ENCODE peak calls at places on chromosome 21, in four cellular contexts. One of them, this sample, is unnamed.

GRCh38 chr21:44517175-44517899 is 22.7 kb downstream of the KRTAP10-1 start:
- DNase-seq in fibroblast of lung: peak; percentile 3
- DNase-seq in mammary epithelial cell: no peak
- DNase-seq in PC-3: no peak
- DNase-seq in this sample: peak; percentile 16

GRCh38 chr21:42853621-42854020 is 25.7 kb downstream of the WDR4 start:
- DNase-seq in fibroblast of lung: no peak
- DNase-seq in mammary epithelial cell: no peak
- DNase-seq in PC-3: no peak
- DNase-seq in this sample: no peak

GRCh38 chr21:34844033-34844923 is 175.5 kb downstream of the CLIC6 start:
- DNase-seq in fibroblast of lung: peak; percentile 39
- DNase-seq in mammary epithelial cell: peak; percentile 77
- DNase-seq in PC-3: no peak
- DNase-seq in this sample: no peak

GRCh38 chr21:34745557-34746255 is 76.9 kb downstream of the CLIC6 start:
- DNase-seq in fibroblast of lung: peak; percentile 72
- DNase-seq in mammary epithelial cell: peak; percentile 63
- DNase-seq in PC-3: peak; percentile 93
- DNase-seq in this sample: peak; percentile 63

GRCh38 chr21:39660596-39660995 is 47.9 kb downstream of the B3GALT5 start:
- DNase-seq in fibroblast of lung: peak; percentile 92
- DNase-seq in mammary epithelial cell: peak; percentile 27
- DNase-seq in PC-3: peak; percentile 61
- DNase-seq in this sample: no peak

GRCh38 chr21:45293214-45293725 is 5.6 kb upstream of the POFUT2 start:
- DNase-seq in fibroblast of lung: no peak
- DNase-seq in mammary epithelial cell: no peak
- DNase-seq in PC-3: peak; percentile 29
- DNase-seq in this sample: no peak

GRCh38 chr21:34336756-34337391 is 26.9 kb upstream of the KCNE2 start:
- DNase-seq in fibroblast of lung: peak; percentile 25
- DNase-seq in mammary epithelial cell: no peak
- DNase-seq in PC-3: no peak
- DNase-seq in this sample: no peak

GRCh38 chr21:15441999-15442398 is 287.8 kb upstream of the USP25 start:
- DNase-seq in fibroblast of lung: no peak
- DNase-seq in mammary epithelial cell: no peak
- DNase-seq in PC-3: no peak
- DNase-seq in this sample: no peak

GRCh38 chr21:45117314-45117713 is 42.9 kb downstream of the ADARB1 start:
- DNase-seq in fibroblast of lung: no peak
- DNase-seq in mammary epithelial cell: no peak
- DNase-seq in PC-3: no peak
- DNase-seq in this sample: no peak

GRCh38 chr21:43866659-43867331 is 1.8 kb downstream of the AGPAT3 start:
- DNase-seq in fibroblast of lung: no peak
- DNase-seq in mammary epithelial cell: peak; percentile 44
- DNase-seq in PC-3: peak; percentile 46
- DNase-seq in this sample: no peak

GRCh38 chr21:39377444-39378050 is 28.7 kb upstream of the HMGN1 start:
- DNase-seq in fibroblast of lung: peak; percentile 7
- DNase-seq in mammary epithelial cell: peak; percentile 78
- DNase-seq in PC-3: peak; percentile 60
- DNase-seq in this sample: no peak

GRCh38 chr21:44710756-44711326 is 531 bp downstream of the TSPEAR start:
- DNase-seq in fibroblast of lung: no peak
- DNase-seq in mammary epithelial cell: peak; percentile 19
- DNase-seq in PC-3: no peak
- DNase-seq in this sample: no peak

GRCh38 chr21:45304945-45305344 is 17.2 kb upstream of the POFUT2 start:
- DNase-seq in fibroblast of lung: peak; percentile 43
- DNase-seq in mammary epithelial cell: no peak
- DNase-seq in PC-3: no peak
- DNase-seq in this sample: no peak

GRCh38 chr21:28518620-28519019 is 474.1 kb downstream of the LTN1 start:
- DNase-seq in fibroblast of lung: no peak
- DNase-seq in mammary epithelial cell: no peak
- DNase-seq in PC-3: no peak
- DNase-seq in this sample: no peak

GRCh38 chr21:31255846-31256395 is 88.1 kb downstream of the TIAM1 start:
- DNase-seq in fibroblast of lung: no peak
- DNase-seq in mammary epithelial cell: no peak
- DNase-seq in PC-3: no peak
- DNase-seq in this sample: no peak

DNA sequence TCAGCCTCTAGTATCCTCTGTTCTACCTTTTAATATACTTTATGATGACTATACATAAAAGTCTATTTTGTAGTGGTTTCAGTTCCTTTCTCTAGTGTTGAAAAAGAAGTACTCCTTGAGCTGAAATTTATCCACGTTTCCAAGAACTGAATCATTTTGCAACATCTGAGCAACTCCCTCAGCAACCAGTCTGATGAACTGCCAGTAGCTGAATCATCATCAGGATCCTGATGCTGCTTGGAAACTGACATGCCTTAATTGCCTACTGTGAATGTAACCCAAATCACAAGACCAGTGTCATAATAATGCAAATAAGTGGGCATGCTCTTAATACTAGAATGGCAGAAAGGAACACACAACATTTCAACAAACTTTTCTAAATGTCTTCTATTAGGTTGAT is 103.3 kb downstream of the CYYR1 start:
- DNase-seq in fibroblast of lung: peak; percentile 80
- DNase-seq in mammary epithelial cell: peak; percentile 81
- DNase-seq in PC-3: peak; percentile 71
- DNase-seq in this sample: no peak
- H3K9ac ChIP-seq in fibroblast of lung: no peak overlapping the region
- H3K9ac ChIP-seq in mammary epithelial cell: no peak overlapping the region
- H3K9ac ChIP-seq in PC-3: no peak overlapping the region
- H3K9ac ChIP-seq in this sample: no peak overlapping the region

DNA sequence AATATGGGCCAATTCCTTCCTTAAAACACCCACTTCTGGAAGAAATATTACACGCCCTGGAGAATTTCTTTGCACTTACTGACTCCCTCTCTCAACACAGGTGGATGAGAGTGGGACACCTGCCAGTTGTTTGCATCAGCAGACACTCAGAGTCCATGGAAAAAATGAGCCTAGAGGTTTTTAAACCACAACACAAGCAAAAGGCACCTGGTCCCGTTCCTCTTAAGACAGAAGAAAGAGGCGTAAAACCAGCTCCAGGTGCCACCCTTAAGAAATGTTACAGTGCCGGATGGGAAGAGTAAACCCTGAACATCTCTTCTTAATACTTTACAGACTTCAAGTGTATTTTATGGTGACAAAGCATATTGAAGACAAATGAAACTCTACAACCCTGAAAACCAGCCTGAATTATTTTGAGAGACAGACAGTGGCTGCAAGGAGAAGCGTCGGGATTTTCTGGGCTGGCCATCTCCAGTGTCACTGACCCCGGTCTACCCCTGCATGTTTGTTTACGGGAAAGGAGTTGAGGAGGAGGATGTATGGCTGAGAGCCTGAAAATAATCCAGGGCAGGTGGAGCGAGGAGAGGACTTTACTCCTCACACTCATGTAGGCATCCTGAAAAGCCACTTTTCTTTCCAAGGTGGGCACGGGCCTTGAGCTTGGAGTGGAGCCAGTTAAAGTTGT is 7.8 kb upstream of the RIPK4 start:
- DNase-seq in fibroblast of lung: no peak
- DNase-seq in mammary epithelial cell: no peak
- DNase-seq in PC-3: no peak
- DNase-seq in this sample: peak; percentile 80
- H3K27me3 ChIP-seq in fibroblast of lung: peaks cover 48% of the 10 kb centered on the region
- H3K27me3 ChIP-seq in mammary epithelial cell: no peaks in the 10 kb centered on the region
- H3K27me3 ChIP-seq in PC-3: no peaks in the 10 kb centered on the region
- H3K27me3 ChIP-seq in this sample: no peaks in the 10 kb centered on the region

GRCh38 chr21:33026878-33027400 is 1.2 kb downstream of the OLIG2 start:
- DNase-seq in fibroblast of lung: peak; percentile 25
- DNase-seq in mammary epithelial cell: no peak
- DNase-seq in PC-3: no peak
- DNase-seq in this sample: no peak

GRCh38 chr21:33027401-33028185 is 1.9 kb downstream of the OLIG2 start:
- DNase-seq in fibroblast of lung: no peak
- DNase-seq in mammary epithelial cell: no peak
- DNase-seq in PC-3: no peak
- DNase-seq in this sample: no peak

GRCh38 chr21:33025106-33025470 is 647 bp upstream of the OLIG2 start:
- DNase-seq in fibroblast of lung: no peak
- DNase-seq in mammary epithelial cell: no peak
- DNase-seq in PC-3: no peak
- DNase-seq in this sample: no peak

GRCh38 chr21:33025471-33026298 is at the start of gene OLIG2:
- DNase-seq in fibroblast of lung: peak; percentile 25
- DNase-seq in mammary epithelial cell: no peak
- DNase-seq in PC-3: no peak
- DNase-seq in this sample: no peak

DNA sequence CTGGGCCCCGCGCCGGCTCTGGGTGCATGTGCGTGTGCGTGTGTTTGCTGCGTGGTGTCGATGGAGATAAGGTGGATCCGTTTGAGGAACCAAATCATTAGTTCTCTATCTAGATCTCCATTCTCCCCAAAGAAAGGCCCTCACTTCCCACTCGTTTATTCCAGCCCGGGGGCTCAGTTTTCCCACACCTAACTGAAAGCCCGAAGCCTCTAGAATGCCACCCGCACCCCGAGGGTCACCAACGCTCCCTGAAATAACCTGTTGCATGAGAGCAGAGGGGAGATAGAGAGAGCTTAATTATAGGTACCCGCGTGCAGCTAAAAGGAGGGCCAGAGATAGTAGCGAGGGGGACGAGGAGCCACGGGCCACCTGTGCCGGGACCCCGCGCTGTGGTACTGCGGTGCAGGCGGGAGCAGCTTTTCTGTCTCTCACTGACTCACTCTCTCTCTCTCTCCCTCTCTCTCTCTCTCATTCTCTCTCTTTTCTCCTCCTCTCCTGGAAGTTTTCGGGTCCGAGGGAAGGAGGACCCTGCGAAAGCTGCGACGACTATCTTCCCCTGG is 644 bp downstream of the OLIG2 start:
- DNase-seq in fibroblast of lung: no peak
- DNase-seq in mammary epithelial cell: no peak
- DNase-seq in PC-3: no peak
- DNase-seq in this sample: no peak
- TF ChIP-seq EZH2 in fibroblast of lung: peak; percentile 96
- TF ChIP-seq EZH2 in mammary epithelial cell: peak; percentile 68
- TF ChIP-seq EZH2 in PC-3: no peak
- TF ChIP-seq EZH2 in this sample: no peak

DNA sequence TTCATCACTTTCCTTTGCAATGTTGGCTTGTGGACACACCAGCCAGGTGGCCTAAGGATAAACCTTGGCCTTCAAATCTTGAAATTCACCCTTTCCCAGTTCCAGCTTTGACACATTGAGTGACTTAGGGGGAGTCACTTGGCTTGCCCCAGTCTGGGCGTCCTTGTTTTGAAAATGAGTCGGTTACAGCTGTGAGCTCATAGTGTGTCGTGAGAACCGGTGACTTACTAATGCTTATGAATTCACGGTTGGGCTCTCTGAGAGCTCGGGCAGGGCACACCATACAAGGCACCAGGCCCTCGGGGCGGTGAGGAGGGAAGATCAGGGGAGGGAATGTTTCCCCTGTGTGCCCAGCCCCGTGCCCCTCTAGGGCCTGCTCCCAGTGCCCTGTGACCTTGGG is 126.9 kb upstream of the TMPRSS2 start:
- DNase-seq in fibroblast of lung: peak; percentile 58
- DNase-seq in mammary epithelial cell: peak; percentile 94
- DNase-seq in PC-3: peak; percentile 95
- DNase-seq in this sample: no peak
- H3K9ac ChIP-seq in fibroblast of lung: no peak overlapping the region
- H3K9ac ChIP-seq in mammary epithelial cell: peak overlapping the region; percentile 55
- H3K9ac ChIP-seq in PC-3: peak overlapping the region; percentile 88
- H3K9ac ChIP-seq in this sample: no peak overlapping the region

DNA sequence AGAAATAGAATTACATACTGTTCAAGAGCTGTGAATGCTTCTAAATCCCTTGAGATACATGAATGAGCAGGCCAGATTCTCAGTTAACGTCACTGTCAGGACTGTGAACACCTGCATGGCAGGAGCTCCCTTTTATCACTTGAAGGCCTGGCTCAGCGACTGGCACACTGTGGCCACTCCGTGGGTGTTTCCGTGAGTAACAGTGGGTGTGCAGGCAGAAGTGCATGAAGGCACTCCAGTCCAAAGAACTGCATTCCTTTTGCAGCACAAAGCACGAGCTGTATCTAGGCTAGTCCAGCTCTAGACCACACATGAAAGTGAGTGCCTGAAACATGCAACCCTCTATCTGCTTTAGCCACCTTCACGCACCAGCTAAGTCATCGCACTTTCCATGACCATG is 9.6 kb upstream of the SIM2 start:
- DNase-seq in fibroblast of lung: no peak
- DNase-seq in mammary epithelial cell: no peak
- DNase-seq in PC-3: no peak
- DNase-seq in this sample: no peak
- H3K27me3 ChIP-seq in fibroblast of lung: peaks cover 56% of the 10 kb centered on the region
- H3K27me3 ChIP-seq in mammary epithelial cell: peaks cover 38% of the 10 kb centered on the region
- H3K27me3 ChIP-seq in PC-3: no peaks in the 10 kb centered on the region
- H3K27me3 ChIP-seq in this sample: no peaks in the 10 kb centered on the region

This sample was measured in DND-41.